ENCODE peak calls at places on chromosomes 16 and 17, in six cellular contexts. One of them, this sample, is unnamed.

GRCh38 chr16:87874639-87875472 is 5.5 kb upstream of the SLC7A5 start:
- DNase-seq in fibroblast of the conjunctiva: no peak
- DNase-seq in left ventricle myocardium superior: no peak
- DNase-seq in activated CD4-positive, alpha-beta T cell treated with anti-CD3 and anti-CD28 coated beads, Interleukin-2, amount 50 U/mL, for 1 hour: peak
- DNase-seq in MM.1S: no peak
- DNase-seq in iris pigment epithelial cell: no peak
- DNase-seq in this sample: no peak

GRCh38 chr16:83420206-83420760 is 387.5 kb upstream of the HSBP1 start:
- DNase-seq in fibroblast of the conjunctiva: no peak
- DNase-seq in left ventricle myocardium superior: no peak
- DNase-seq in activated CD4-positive, alpha-beta T cell treated with anti-CD3 and anti-CD28 coated beads, Interleukin-2, amount 50 U/mL, for 1 hour: no peak
- DNase-seq in MM.1S: peak
- DNase-seq in iris pigment epithelial cell: peak
- DNase-seq in this sample: peak

GRCh38 chr16:89119161-89119621 is 25.5 kb downstream of the ACSF3 start:
- DNase-seq in fibroblast of the conjunctiva: no peak
- DNase-seq in left ventricle myocardium superior: peak
- DNase-seq in activated CD4-positive, alpha-beta T cell treated with anti-CD3 and anti-CD28 coated beads, Interleukin-2, amount 50 U/mL, for 1 hour: no peak
- DNase-seq in MM.1S: no peak
- DNase-seq in iris pigment epithelial cell: no peak
- DNase-seq in this sample: no peak

GRCh38 chr17:64009571-64010402 is 10.6 kb downstream of the ICAM2 start:
- DNase-seq in fibroblast of the conjunctiva: no peak
- DNase-seq in left ventricle myocardium superior: no peak
- DNase-seq in activated CD4-positive, alpha-beta T cell treated with anti-CD3 and anti-CD28 coated beads, Interleukin-2, amount 50 U/mL, for 1 hour: no peak
- DNase-seq in MM.1S: no peak
- DNase-seq in iris pigment epithelial cell: peak
- DNase-seq in this sample: peak

GRCh38 chr16:85460983-85461813 is 151.9 kb upstream of the GSE1 start:
- DNase-seq in fibroblast of the conjunctiva: no peak
- DNase-seq in left ventricle myocardium superior: no peak
- DNase-seq in activated CD4-positive, alpha-beta T cell treated with anti-CD3 and anti-CD28 coated beads, Interleukin-2, amount 50 U/mL, for 1 hour: no peak
- DNase-seq in MM.1S: no peak
- DNase-seq in iris pigment epithelial cell: peak
- DNase-seq in this sample: peak

GRCh38 chr17:83024205-83024971 is 55.0 kb upstream of the METRNL start:
- DNase-seq in fibroblast of the conjunctiva: no peak
- DNase-seq in left ventricle myocardium superior: no peak
- DNase-seq in activated CD4-positive, alpha-beta T cell treated with anti-CD3 and anti-CD28 coated beads, Interleukin-2, amount 50 U/mL, for 1 hour: no peak
- DNase-seq in MM.1S: no peak
- DNase-seq in iris pigment epithelial cell: no peak
- DNase-seq in this sample: no peak

GRCh38 chr17:43720311-43721060 is 38.1 kb downstream of the SOST start:
- DNase-seq in fibroblast of the conjunctiva: no peak
- DNase-seq in left ventricle myocardium superior: peak
- DNase-seq in activated CD4-positive, alpha-beta T cell treated with anti-CD3 and anti-CD28 coated beads, Interleukin-2, amount 50 U/mL, for 1 hour: peak
- DNase-seq in MM.1S: peak
- DNase-seq in iris pigment epithelial cell: peak
- DNase-seq in this sample: peak

GRCh38 chr17:61560071-61560470 is 30.9 kb downstream of the NACA2 start:
- DNase-seq in fibroblast of the conjunctiva: no peak
- DNase-seq in left ventricle myocardium superior: no peak
- DNase-seq in activated CD4-positive, alpha-beta T cell treated with anti-CD3 and anti-CD28 coated beads, Interleukin-2, amount 50 U/mL, for 1 hour: no peak
- DNase-seq in MM.1S: no peak
- DNase-seq in iris pigment epithelial cell: no peak
- DNase-seq in this sample: no peak

GRCh38 chr16:30054959-30055553 is 10.5 kb upstream of the ALDOA start:
- DNase-seq in fibroblast of the conjunctiva: no peak
- DNase-seq in left ventricle myocardium superior: no peak
- DNase-seq in activated CD4-positive, alpha-beta T cell treated with anti-CD3 and anti-CD28 coated beads, Interleukin-2, amount 50 U/mL, for 1 hour: peak
- DNase-seq in MM.1S: peak
- DNase-seq in iris pigment epithelial cell: no peak
- DNase-seq in this sample: no peak

GRCh38 chr16:58960034-58960433 is 225.9 kb upstream of the GOT2 start:
- DNase-seq in fibroblast of the conjunctiva: no peak
- DNase-seq in left ventricle myocardium superior: no peak
- DNase-seq in activated CD4-positive, alpha-beta T cell treated with anti-CD3 and anti-CD28 coated beads, Interleukin-2, amount 50 U/mL, for 1 hour: no peak
- DNase-seq in MM.1S: no peak
- DNase-seq in iris pigment epithelial cell: no peak
- DNase-seq in this sample: no peak

GRCh38 chr16:51576498-51576897 is 425.4 kb upstream of the SALL1 start:
- DNase-seq in fibroblast of the conjunctiva: no peak
- DNase-seq in left ventricle myocardium superior: no peak
- DNase-seq in activated CD4-positive, alpha-beta T cell treated with anti-CD3 and anti-CD28 coated beads, Interleukin-2, amount 50 U/mL, for 1 hour: no peak
- DNase-seq in MM.1S: peak
- DNase-seq in iris pigment epithelial cell: no peak
- DNase-seq in this sample: no peak

GRCh38 chr17:17748604-17749003 is 67.3 kb downstream of the RAI1 start:
- DNase-seq in fibroblast of the conjunctiva: no peak
- DNase-seq in left ventricle myocardium superior: no peak
- DNase-seq in activated CD4-positive, alpha-beta T cell treated with anti-CD3 and anti-CD28 coated beads, Interleukin-2, amount 50 U/mL, for 1 hour: no peak
- DNase-seq in MM.1S: no peak
- DNase-seq in iris pigment epithelial cell: no peak
- DNase-seq in this sample: no peak